ENCODE peak calls at places on chromosome 11, in five cellular contexts. M is A549, P is lower leg skin, F is GM04503, O is ELR. T is an unnamed sample.

GRCh38 chr11:70608568-70609314 is 210.4 kb downstream of the CTTN start:
- DNase-seq in M (no peak), P (no peak), F (no peak), O (no peak), T (no peak)

GRCh38 chr11:82315093-82315492 is 418.6 kb downstream of the FAM181B start:
- DNase-seq in M (no peak), P (no peak), F (no peak), O (no peak), T (peak; percentile 58)

GRCh38 chr11:74282863-74283484 is 28.5 kb downstream of the P4HA3 start:
- DNase-seq in M (no peak), P (no peak), F (no peak), O (peak; percentile 25), T (no peak)

GRCh38 chr11:69864589-69864929 is 45.3 kb upstream of the FGF3 start:
- DNase-seq in M (no peak), P (no peak), F (no peak), O (no peak), T (no peak)

GRCh38 chr11:31974737-31975136 is 116.1 kb upstream of the RCN1 start:
- DNase-seq in M (no peak), P (no peak), F (peak; percentile 45), O (peak; percentile 96), T (peak; percentile 96)

GRCh38 chr11:2460540-2461252 is 15.9 kb downstream of the KCNQ1 start:
- DNase-seq in M (no peak), P (peak; percentile 79), F (no peak), O (no peak), T (no peak)

GRCh38 chr11:14350215-14350614 is 8.8 kb downstream of the RRAS2 start:
- DNase-seq in M (no peak), P (no peak), F (no peak), O (no peak), T (no peak)

GRCh38 chr11:64784813-64785581 is 6.7 kb upstream of the SF1 start:
- DNase-seq in M (no peak), P (no peak), F (no peak), O (no peak), T (no peak)

GRCh38 chr11:111448420-111448819 is 63.8 kb downstream of the BTG4 start:
- DNase-seq in M (no peak), P (peak; percentile 72), F (no peak), O (no peak), T (no peak)

GRCh38 chr11:15289718-15290117 is 175.0 kb downstream of the INSC start:
- DNase-seq in M (no peak), P (no peak), F (no peak), O (no peak), T (no peak)

GRCh38 chr11:119168471-119169271 is at the start of gene NLRX1:
- DNase-seq in M (peak; percentile 87), P (peak; percentile 96), F (peak; percentile 22), O (peak; percentile 88), T (peak; percentile 80)

GRCh38 chr11:61274084-61274483 is 21.0 kb downstream of the VWCE start:
- DNase-seq in M (no peak), P (no peak), F (no peak), O (no peak), T (no peak)

GRCh38 chr11:83612891-83613766 is 327.0 kb upstream of the CCDC90B start:
- DNase-seq in M (no peak), P (no peak), F (no peak), O (no peak), T (no peak)

GRCh38 chr11:19934828-19935259 is 222.2 kb downstream of the NAV2 start:
- DNase-seq in M (no peak), P (no peak), F (peak; percentile 87), O (peak; percentile 91), T (peak; percentile 46)

T was measured in epithelial cell of esophagus.